ENCODE peak calls at places on chromosomes 12 and 14, in eight cellular contexts. One of them, this sample, is unnamed.

GRCh38 chr12:104282109-104282508 is 21.4 kb upstream of the EID3 start:
- DNase-seq in NB4: no peak
- DNase-seq in cerebellum: no peak
- DNase-seq in activated CD8-positive, alpha-beta memory T cell treated with anti-CD3 and anti-CD28 coated beads, Interleukin-2, amount 50 U/mL, for 48 hours: no peak
- DNase-seq in NCI-H1417: no peak
- DNase-seq in occipital lobe: no peak
- DNase-seq in EL: peak; percentile 37
- DNase-seq in GM19239: no peak
- DNase-seq in this sample: no peak

GRCh38 chr12:106840217-106840616 is 65.7 kb downstream of the RIC8B start:
- DNase-seq in NB4: peak; percentile 9
- DNase-seq in cerebellum: no peak
- DNase-seq in activated CD8-positive, alpha-beta memory T cell treated with anti-CD3 and anti-CD28 coated beads, Interleukin-2, amount 50 U/mL, for 48 hours: no peak
- DNase-seq in NCI-H1417: peak; percentile 86
- DNase-seq in occipital lobe: no peak
- DNase-seq in EL: peak; percentile 57
- DNase-seq in GM19239: no peak
- DNase-seq in this sample: peak; percentile 39

GRCh38 chr14:90091393-90091792 is 29.6 kb downstream of the KCNK13 start:
- DNase-seq in NB4: no peak
- DNase-seq in cerebellum: peak; percentile 5
- DNase-seq in activated CD8-positive, alpha-beta memory T cell treated with anti-CD3 and anti-CD28 coated beads, Interleukin-2, amount 50 U/mL, for 48 hours: no peak
- DNase-seq in NCI-H1417: no peak
- DNase-seq in occipital lobe: no peak
- DNase-seq in EL: peak; percentile 72
- DNase-seq in GM19239: no peak
- DNase-seq in this sample: no peak

GRCh38 chr14:23865502-23865901 is 88.1 kb upstream of the DHRS4 start:
- DNase-seq in NB4: no peak
- DNase-seq in cerebellum: no peak
- DNase-seq in activated CD8-positive, alpha-beta memory T cell treated with anti-CD3 and anti-CD28 coated beads, Interleukin-2, amount 50 U/mL, for 48 hours: no peak
- DNase-seq in NCI-H1417: no peak
- DNase-seq in occipital lobe: no peak
- DNase-seq in EL: peak; percentile 4
- DNase-seq in GM19239: no peak
- DNase-seq in this sample: no peak

GRCh38 chr12:104750061-104750460 is 208.0 kb downstream of the SLC41A2 start:
- DNase-seq in NB4: peak; percentile 93
- DNase-seq in cerebellum: no peak
- DNase-seq in activated CD8-positive, alpha-beta memory T cell treated with anti-CD3 and anti-CD28 coated beads, Interleukin-2, amount 50 U/mL, for 48 hours: peak; percentile 43
- DNase-seq in NCI-H1417: no peak
- DNase-seq in occipital lobe: no peak
- DNase-seq in EL: peak; percentile 80
- DNase-seq in GM19239: peak; percentile 48
- DNase-seq in this sample: peak; percentile 82

GRCh38 chr12:75457191-75457590 is 23.4 kb upstream of the GLIPR1 start:
- DNase-seq in NB4: no peak
- DNase-seq in cerebellum: no peak
- DNase-seq in activated CD8-positive, alpha-beta memory T cell treated with anti-CD3 and anti-CD28 coated beads, Interleukin-2, amount 50 U/mL, for 48 hours: no peak
- DNase-seq in NCI-H1417: no peak
- DNase-seq in occipital lobe: no peak
- DNase-seq in EL: no peak
- DNase-seq in GM19239: no peak
- DNase-seq in this sample: no peak

GRCh38 chr14:99333214-99333613 is 61.2 kb upstream of the BCL11B start:
- DNase-seq in NB4: no peak
- DNase-seq in cerebellum: no peak
- DNase-seq in activated CD8-positive, alpha-beta memory T cell treated with anti-CD3 and anti-CD28 coated beads, Interleukin-2, amount 50 U/mL, for 48 hours: no peak
- DNase-seq in NCI-H1417: no peak
- DNase-seq in occipital lobe: no peak
- DNase-seq in EL: no peak
- DNase-seq in GM19239: no peak
- DNase-seq in this sample: no peak

GRCh38 chr14:68800361-68800760 is 7.5 kb upstream of the ZFP36L1 start:
- DNase-seq in NB4: no peak
- DNase-seq in cerebellum: no peak
- DNase-seq in activated CD8-positive, alpha-beta memory T cell treated with anti-CD3 and anti-CD28 coated beads, Interleukin-2, amount 50 U/mL, for 48 hours: no peak
- DNase-seq in NCI-H1417: no peak
- DNase-seq in occipital lobe: no peak
- DNase-seq in EL: no peak
- DNase-seq in GM19239: no peak
- DNase-seq in this sample: no peak

GRCh38 chr12:69157023-69157655 is 82.2 kb upstream of the CPSF6 start:
- DNase-seq in NB4: peak; percentile 92
- DNase-seq in cerebellum: peak; percentile 19
- DNase-seq in activated CD8-positive, alpha-beta memory T cell treated with anti-CD3 and anti-CD28 coated beads, Interleukin-2, amount 50 U/mL, for 48 hours: peak; percentile 96
- DNase-seq in NCI-H1417: peak; percentile 34
- DNase-seq in occipital lobe: peak; percentile 59
- DNase-seq in EL: peak; percentile 82
- DNase-seq in GM19239: peak; percentile 78
- DNase-seq in this sample: peak; percentile 83

GRCh38 chr12:104320627-104321024 is 17.1 kb downstream of the EID3 start:
- DNase-seq in NB4: no peak
- DNase-seq in cerebellum: no peak
- DNase-seq in activated CD8-positive, alpha-beta memory T cell treated with anti-CD3 and anti-CD28 coated beads, Interleukin-2, amount 50 U/mL, for 48 hours: no peak
- DNase-seq in NCI-H1417: no peak
- DNase-seq in occipital lobe: no peak
- DNase-seq in EL: no peak
- DNase-seq in GM19239: no peak
- DNase-seq in this sample: no peak

GRCh38 chr14:102873546-102874061 is 48.9 kb upstream of the AMN start:
- DNase-seq in NB4: no peak
- DNase-seq in cerebellum: no peak
- DNase-seq in activated CD8-positive, alpha-beta memory T cell treated with anti-CD3 and anti-CD28 coated beads, Interleukin-2, amount 50 U/mL, for 48 hours: no peak
- DNase-seq in NCI-H1417: no peak
- DNase-seq in occipital lobe: no peak
- DNase-seq in EL: no peak
- DNase-seq in GM19239: no peak
- DNase-seq in this sample: no peak

GRCh38 chr12:121252712-121253345 is 42.9 kb downstream of the P2RX4 start:
- DNase-seq in NB4: no peak
- DNase-seq in cerebellum: no peak
- DNase-seq in activated CD8-positive, alpha-beta memory T cell treated with anti-CD3 and anti-CD28 coated beads, Interleukin-2, amount 50 U/mL, for 48 hours: no peak
- DNase-seq in NCI-H1417: no peak
- DNase-seq in occipital lobe: no peak
- DNase-seq in EL: no peak
- DNase-seq in GM19239: no peak
- DNase-seq in this sample: no peak

GRCh38 chr14:85471744-85472143 is 58.2 kb upstream of the FLRT2 start:
- DNase-seq in NB4: no peak
- DNase-seq in cerebellum: no peak
- DNase-seq in activated CD8-positive, alpha-beta memory T cell treated with anti-CD3 and anti-CD28 coated beads, Interleukin-2, amount 50 U/mL, for 48 hours: no peak
- DNase-seq in NCI-H1417: peak; percentile 4
- DNase-seq in occipital lobe: no peak
- DNase-seq in EL: peak; percentile 97
- DNase-seq in GM19239: no peak
- DNase-seq in this sample: peak; percentile 60

GRCh38 chr12:126534495-126534894 is 1469.3 kb downstream of the AACS start:
- DNase-seq in NB4: no peak
- DNase-seq in cerebellum: no peak
- DNase-seq in activated CD8-positive, alpha-beta memory T cell treated with anti-CD3 and anti-CD28 coated beads, Interleukin-2, amount 50 U/mL, for 48 hours: no peak
- DNase-seq in NCI-H1417: no peak
- DNase-seq in occipital lobe: no peak
- DNase-seq in EL: no peak
- DNase-seq in GM19239: no peak
- DNase-seq in this sample: no peak

GRCh38 chr14:36834293-36834692 is 172.6 kb downstream of the PAX9 start:
- DNase-seq in NB4: peak; percentile 5
- DNase-seq in cerebellum: no peak
- DNase-seq in activated CD8-positive, alpha-beta memory T cell treated with anti-CD3 and anti-CD28 coated beads, Interleukin-2, amount 50 U/mL, for 48 hours: no peak
- DNase-seq in NCI-H1417: no peak
- DNase-seq in occipital lobe: no peak
- DNase-seq in EL: no peak
- DNase-seq in GM19239: no peak
- DNase-seq in this sample: no peak

GRCh38 chr14:30582376-30582775 is 23.4 kb downstream of the G2E3 start:
- DNase-seq in NB4: no peak
- DNase-seq in cerebellum: no peak
- DNase-seq in activated CD8-positive, alpha-beta memory T cell treated with anti-CD3 and anti-CD28 coated beads, Interleukin-2, amount 50 U/mL, for 48 hours: no peak
- DNase-seq in NCI-H1417: no peak
- DNase-seq in occipital lobe: no peak
- DNase-seq in EL: no peak
- DNase-seq in GM19239: no peak
- DNase-seq in this sample: no peak

GRCh38 chr14:103708750-103709187 is 6.5 kb downstream of the XRCC3 start:
- DNase-seq in NB4: no peak
- DNase-seq in cerebellum: peak; percentile 78
- DNase-seq in activated CD8-positive, alpha-beta memory T cell treated with anti-CD3 and anti-CD28 coated beads, Interleukin-2, amount 50 U/mL, for 48 hours: no peak
- DNase-seq in NCI-H1417: no peak
- DNase-seq in occipital lobe: peak; percentile 67
- DNase-seq in EL: no peak
- DNase-seq in GM19239: no peak
- DNase-seq in this sample: no peak

GRCh38 chr12:105698047-105698446 is 367.6 kb downstream of the C12orf75 start:
- DNase-seq in NB4: peak; percentile 52
- DNase-seq in cerebellum: no peak
- DNase-seq in activated CD8-positive, alpha-beta memory T cell treated with anti-CD3 and anti-CD28 coated beads, Interleukin-2, amount 50 U/mL, for 48 hours: no peak
- DNase-seq in NCI-H1417: no peak
- DNase-seq in occipital lobe: no peak
- DNase-seq in EL: no peak
- DNase-seq in GM19239: no peak
- DNase-seq in this sample: no peak